ENCODE peak calls at places on chromosomes 6 and 20, in four cellular contexts. L, F, T and U are unnamed samples.

GRCh38 chr6:167551634-167552630 is 227.0 kb downstream of the TTLL2 start:
- DNase-seq in L (no peak), F (no peak), T (no peak), U (no peak)

GRCh38 chr6:108476381-108476780 is 84.3 kb upstream of the FOXO3 start:
- DNase-seq in L (no peak), F (no peak), T (no peak), U (no peak)

GRCh38 chr6:108581932-108582500 is 21.3 kb downstream of the FOXO3 start:
- DNase-seq in L (no peak), F (no peak), T (no peak), U (peak; percentile 62)

GRCh38 chr20:36821964-36822437 is 48.4 kb upstream of the DSN1 start:
- DNase-seq in L (peak; percentile 43), F (no peak), T (no peak), U (no peak)

GRCh38 chr6:129667621-129668020 is 42.4 kb downstream of the ARHGAP18 start:
- DNase-seq in L (no peak), F (no peak), T (no peak), U (peak; percentile 81)

GRCh38 chr6:20058912-20059311 is 153.4 kb downstream of the MBOAT1 start:
- DNase-seq in L (no peak), F (no peak), T (no peak), U (peak; percentile 2)

GRCh38 chr20:47680804-47681529 is 104.3 kb downstream of the SULF2 start:
- DNase-seq in L (no peak), F (no peak), T (no peak), U (peak; percentile 26)

GRCh38 chr6:130965657-130966056 is 97.4 kb downstream of the EPB41L2 start:
- DNase-seq in L (peak; percentile 11), F (no peak), T (no peak), U (peak; percentile 47)

GRCh38 chr6:161091151-161091550 is 99.6 kb downstream of the MAP3K4 start:
- DNase-seq in L (no peak), F (no peak), T (no peak), U (no peak)

GRCh38 chr6:31004794-31005193 is 5.5 kb upstream of the MUC22 start:
- DNase-seq in L (no peak), F (no peak), T (no peak), U (no peak)

GRCh38 chr20:12702312-12702711 is 306.5 kb upstream of the SPTLC3 start:
- DNase-seq in L (no peak), F (no peak), T (no peak), U (no peak)

GRCh38 chr20:54668271-54669053 is 193.1 kb downstream of the DOK5 start:
- DNase-seq in L (peak; percentile 36), F (peak; percentile 2), T (peak; percentile 26), U (peak; percentile 7)

GRCh38 chr6:21539621-21540100 is 53.9 kb upstream of the SOX4 start:
- DNase-seq in L (no peak), F (no peak), T (no peak), U (no peak)

GRCh38 chr6:2020909-2021308 is 224.5 kb downstream of the GMDS start:
- DNase-seq in L (peak; percentile 83), F (no peak), T (no peak), U (peak; percentile 77)

GRCh38 chr6:167054987-167055386 is 55.8 kb downstream of the CEP43 start:
- DNase-seq in L (no peak), F (no peak), T (no peak), U (no peak)

GRCh38 chr20:38723069-38723981 is 961 bp upstream of the SLC32A1 start:
- DNase-seq in L (no peak), F (no peak), T (no peak), U (peak; percentile 56)

GRCh38 chr20:53129557-53129956 is 157.4 kb downstream of the TSHZ2 start:
- DNase-seq in L (no peak), F (no peak), T (no peak), U (no peak)

GRCh38 chr6:36432151-36432633 is 10.5 kb downstream of the PXT1 start:
- DNase-seq in L (peak; percentile 25), F (no peak), T (no peak), U (peak; percentile 37)

GRCh38 chr20:46801003-46801702 is 91.7 kb downstream of the SLC2A10 start:
- DNase-seq in L (peak; percentile 82), F (no peak), T (no peak), U (no peak)

GRCh38 chr20:63712191-63712590 is 4.4 kb downstream of the ZGPAT start:
- DNase-seq in L (no peak), F (no peak), T (no peak), U (no peak)

GRCh38 chr6:26350858-26351543 is 14.0 kb upstream of the BTN3A2 start:
- DNase-seq in L (no peak), F (no peak), T (no peak), U (no peak)

GRCh38 chr6:12331951-12332749 is 42.0 kb downstream of the EDN1 start:
- DNase-seq in L (peak; percentile 96), F (no peak), T (peak; percentile 99), U (peak; percentile 50)

GRCh38 chr6:16730720-16731502 is 30.3 kb downstream of the ATXN1 start:
- DNase-seq in L (no peak), F (no peak), T (no peak), U (no peak)

GRCh38 chr6:32148722-32149576 is 2.8 kb downstream of the PRRT1 start:
- DNase-seq in L (peak; percentile 89), F (peak; percentile 60), T (no peak), U (peak; percentile 78)

GRCh38 chr6:106973018-106973840 is 1.3 kb downstream of the CD24 start:
- DNase-seq in L (peak; percentile 27), F (no peak), T (no peak), U (no peak)

GRCh38 chr6:137804647-137805046 is 62.4 kb upstream of the TNFAIP3 start:
- DNase-seq in L (no peak), F (no peak), T (no peak), U (peak; percentile 48)

GRCh38 chr6:143059616-143060353 is 904 bp upstream of the AIG1 start:
- DNase-seq in L (peak; percentile 97), F (no peak), T (peak; percentile 26), U (peak; percentile 86)

GRCh38 chr6:163922562-163922961 is 508.0 kb downstream of the QKI start:
- DNase-seq in L (no peak), F (no peak), T (no peak), U (no peak)

GRCh38 chr6:43012364-43012763 is 1.4 kb downstream of the MEA1 start:
- DNase-seq in L (no peak), F (no peak), T (no peak), U (no peak)
- H3K4me3 ChIP-seq in L (no peak overlapping the region), F (no peak overlapping the region), T (no peak overlapping the region), U (no peak overlapping the region)

GRCh38 chr20:61597996-61598395 is 345.9 kb downstream of the CDH4 start:
- DNase-seq in L (no peak), F (no peak), T (no peak), U (no peak)

GRCh38 chr20:61601361-61601760 is 349.3 kb downstream of the CDH4 start:
- DNase-seq in L (no peak), F (no peak), T (no peak), U (no peak)

GRCh38 chr20:61600061-61600460 is 348.0 kb downstream of the CDH4 start:
- DNase-seq in L (no peak), F (no peak), T (no peak), U (no peak)

GRCh38 chr20:61598586-61598985 is 346.5 kb downstream of the CDH4 start:
- DNase-seq in L (no peak), F (no peak), T (no peak), U (no peak)

GRCh38 chr20:61599061-61599930 is 347.2 kb downstream of the CDH4 start:
- DNase-seq in L (no peak), F (no peak), T (no peak), U (no peak)
- TF ChIP-seq CTCF in L (no peak), F (no peak), T (no peak), U (peak; percentile 15)

DNA sequence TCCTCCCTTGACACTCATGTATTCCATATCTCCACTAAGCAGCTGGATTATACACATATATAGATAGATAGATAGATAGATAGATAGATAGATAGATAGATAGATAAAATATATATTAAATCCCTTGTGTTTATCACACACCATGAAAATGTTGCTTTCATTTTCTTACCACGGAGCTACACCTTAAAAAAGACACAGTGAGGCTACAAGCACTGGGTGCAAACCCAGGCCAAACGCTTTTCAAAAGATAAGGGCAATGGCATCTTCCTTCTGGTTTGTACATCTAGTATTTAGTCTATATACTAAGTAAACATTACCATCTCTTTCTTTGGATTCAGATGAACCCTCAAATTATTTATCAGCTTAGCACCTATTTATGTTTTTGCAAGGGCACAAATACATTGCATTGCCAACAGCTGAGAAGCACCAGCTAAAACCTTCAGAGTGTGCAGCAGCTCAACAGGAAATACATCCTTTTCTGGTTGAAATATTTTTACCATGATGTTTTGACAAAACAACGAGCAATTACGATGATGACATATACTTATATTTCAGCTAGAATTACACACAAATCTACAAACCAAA is 377.2 kb downstream of the ESR1 start:
- DNase-seq in L (no peak), F (no peak), T (no peak), U (peak; percentile 23)
- H3K4me3 ChIP-seq in L (no peak overlapping the region), F (peak overlapping the region; percentile 51), T (no peak overlapping the region), U (no peak overlapping the region)

DNA sequence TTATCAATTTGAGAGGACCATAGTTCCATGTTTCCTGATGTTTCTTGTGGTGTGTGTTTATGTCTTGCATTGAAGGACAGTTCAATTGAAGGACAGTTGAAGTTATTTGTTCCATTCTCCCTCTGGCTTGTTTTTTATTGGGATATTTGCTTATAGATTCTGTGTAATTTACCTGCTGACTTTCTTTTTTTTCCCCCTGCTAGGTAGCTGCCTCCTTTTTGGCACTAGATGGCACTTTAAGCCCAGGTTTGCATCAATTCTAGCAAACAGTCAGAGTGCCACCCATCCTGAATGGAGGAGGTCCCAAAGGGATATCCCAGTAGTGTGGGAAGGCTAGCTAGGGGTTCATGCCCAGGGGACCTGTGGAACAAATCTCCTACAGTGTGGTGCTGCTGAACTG is 78.1 kb downstream of the CFAP61 start:
- DNase-seq in L (peak; percentile 50), F (no peak), T (peak; percentile 48), U (peak; percentile 10)
- TF ChIP-seq CTCF in L (peak; percentile 68), F (no peak), T (peak; percentile 20), U (peak; percentile 33)

GRCh38 chr6:24672573-24673182 is 5.8 kb downstream of the ACOT13 start:
- DNase-seq in L (no peak), F (no peak), T (no peak), U (no peak)

GRCh38 chr6:24668997-24669361 is 2.1 kb downstream of the ACOT13 start:
- DNase-seq in L (no peak), F (no peak), T (no peak), U (no peak)

GRCh38 chr6:24673625-24674024 is 6.7 kb downstream of the ACOT13 start:
- DNase-seq in L (no peak), F (no peak), T (no peak), U (no peak)
- H3K4me3 ChIP-seq in L (no peak overlapping the region), F (no peak overlapping the region), T (no peak overlapping the region), U (no peak overlapping the region)

GRCh38 chr6:51613558-51613957 is 473.9 kb downstream of the PKHD1 start:
- DNase-seq in L (peak; percentile 2), F (no peak), T (no peak), U (no peak)

GRCh38 chr6:51619042-51619799 is 468.2 kb downstream of the PKHD1 start:
- DNase-seq in L (peak; percentile 16), F (no peak), T (no peak), U (no peak)

GRCh38 chr6:51614725-51615124 is 472.7 kb downstream of the PKHD1 start:
- DNase-seq in L (no peak), F (no peak), T (no peak), U (no peak)

GRCh38 chr6:51618563-51618962 is 468.9 kb downstream of the PKHD1 start:
- DNase-seq in L (peak; percentile 38), F (no peak), T (peak; percentile 15), U (no peak)
- TF ChIP-seq CTCF in L (peak; percentile 41), F (peak; percentile 35), T (no peak), U (no peak)

GRCh38 chr20:8408587-8409307 is 276.7 kb downstream of the PLCB1 start:
- DNase-seq in L (no peak), F (no peak), T (no peak), U (no peak)
- H3K4me3 ChIP-seq in L (no peak overlapping the region), F (no peak overlapping the region), T (no peak overlapping the region), U (no peak overlapping the region)